ENCODE peak calls at places on chromosomes 6 and 20, in nine cellular contexts. One of them, this sample, is unnamed.
A peak's percentile ranks its signal among the peaks of the same experiment; 100 is the strongest.

GRCh38 chr6:22601941-22602340 is 32.6 kb downstream of the HDGFL1 start:
- DNase-seq in G401: peak; percentile 13
- DNase-seq in NCI-H748 treated with DMSO at 0.1 percent for 48 hours: no peak
- DNase-seq in amygdala: no peak
- DNase-seq in NCI-H774: no peak
- DNase-seq in uterus: no peak
- DNase-seq in mucosa of descending colon: no peak
- DNase-seq in retina: no peak
- DNase-seq in transverse colon: no peak
- DNase-seq in this sample: no peak

GRCh38 chr6:12009180-12009748 is 2.8 kb upstream of the HIVEP1 start:
- DNase-seq in uterus: no peak
- DNase-seq in NCI-H748 treated with DMSO at 0.1 percent for 48 hours: no peak
- DNase-seq in amygdala: no peak
- DNase-seq in NCI-H774: no peak
- DNase-seq in mucosa of descending colon: no peak
- DNase-seq in transverse colon: no peak
- DNase-seq in retina: peak; percentile 54
- DNase-seq in G401: peak; percentile 9
- DNase-seq in this sample: no peak

GRCh38 chr20:341682-342081 is 5.2 kb upstream of the NRSN2 start:
- DNase-seq in NCI-H748 treated with DMSO at 0.1 percent for 48 hours: no peak
- DNase-seq in G401: no peak
- DNase-seq in transverse colon: no peak
- DNase-seq in NCI-H774: no peak
- DNase-seq in mucosa of descending colon: no peak
- DNase-seq in amygdala: no peak
- DNase-seq in retina: no peak
- DNase-seq in uterus: no peak
- DNase-seq in this sample: peak; percentile 22

GRCh38 chr6:29442670-29443184 is 3.6 kb downstream of the OR10C1 start:
- DNase-seq in G401: no peak
- DNase-seq in mucosa of descending colon: no peak
- DNase-seq in uterus: no peak
- DNase-seq in transverse colon: no peak
- DNase-seq in NCI-H774: no peak
- DNase-seq in retina: no peak
- DNase-seq in NCI-H748 treated with DMSO at 0.1 percent for 48 hours: no peak
- DNase-seq in amygdala: no peak
- DNase-seq in this sample: no peak

GRCh38 chr6:113805167-113805835 is 51.8 kb upstream of the MARCKS start:
- DNase-seq in NCI-H748 treated with DMSO at 0.1 percent for 48 hours: no peak
- DNase-seq in retina: no peak
- DNase-seq in transverse colon: no peak
- DNase-seq in amygdala: no peak
- DNase-seq in G401: no peak
- DNase-seq in mucosa of descending colon: no peak
- DNase-seq in uterus: no peak
- DNase-seq in NCI-H774: peak; percentile 34
- DNase-seq in this sample: no peak

GRCh38 chr20:54573838-54574237 is 98.4 kb downstream of the DOK5 start:
- DNase-seq in NCI-H748 treated with DMSO at 0.1 percent for 48 hours: no peak
- DNase-seq in G401: peak; percentile 91
- DNase-seq in retina: no peak
- DNase-seq in mucosa of descending colon: no peak
- DNase-seq in uterus: no peak
- DNase-seq in amygdala: no peak
- DNase-seq in transverse colon: no peak
- DNase-seq in NCI-H774: no peak
- DNase-seq in this sample: no peak

GRCh38 chr20:42179768-42180167 is 561.6 kb upstream of the CHD6 start:
- DNase-seq in G401: no peak
- DNase-seq in NCI-H774: no peak
- DNase-seq in mucosa of descending colon: peak; percentile 2
- DNase-seq in retina: no peak
- DNase-seq in NCI-H748 treated with DMSO at 0.1 percent for 48 hours: no peak
- DNase-seq in uterus: no peak
- DNase-seq in amygdala: no peak
- DNase-seq in transverse colon: no peak
- DNase-seq in this sample: no peak

GRCh38 chr6:14401181-14401745 is 283.7 kb downstream of the CD83 start:
- DNase-seq in NCI-H748 treated with DMSO at 0.1 percent for 48 hours: no peak
- DNase-seq in retina: no peak
- DNase-seq in NCI-H774: no peak
- DNase-seq in amygdala: no peak
- DNase-seq in mucosa of descending colon: no peak
- DNase-seq in transverse colon: no peak
- DNase-seq in G401: no peak
- DNase-seq in uterus: no peak
- DNase-seq in this sample: no peak

GRCh38 chr20:48339147-48339985 is 488.4 kb downstream of the PREX1 start:
- DNase-seq in mucosa of descending colon: peak; percentile 13
- DNase-seq in retina: no peak
- DNase-seq in transverse colon: peak; percentile 22
- DNase-seq in NCI-H774: no peak
- DNase-seq in NCI-H748 treated with DMSO at 0.1 percent for 48 hours: no peak
- DNase-seq in G401: peak; percentile 61
- DNase-seq in uterus: peak; percentile 70
- DNase-seq in amygdala: no peak
- DNase-seq in this sample: no peak

GRCh38 chr6:53440331-53440730 is 91.6 kb upstream of the ELOVL5 start:
- DNase-seq in G401: no peak
- DNase-seq in mucosa of descending colon: no peak
- DNase-seq in NCI-H774: no peak
- DNase-seq in retina: no peak
- DNase-seq in transverse colon: no peak
- DNase-seq in uterus: no peak
- DNase-seq in amygdala: no peak
- DNase-seq in NCI-H748 treated with DMSO at 0.1 percent for 48 hours: no peak
- DNase-seq in this sample: no peak

GRCh38 chr6:42135722-42136121 is 6.7 kb downstream of the C6orf132 start:
- DNase-seq in NCI-H748 treated with DMSO at 0.1 percent for 48 hours: no peak
- DNase-seq in retina: no peak
- DNase-seq in NCI-H774: no peak
- DNase-seq in uterus: no peak
- DNase-seq in transverse colon: no peak
- DNase-seq in G401: no peak
- DNase-seq in amygdala: no peak
- DNase-seq in mucosa of descending colon: no peak
- DNase-seq in this sample: no peak

GRCh38 chr6:129936329-129937165 is 75.4 kb upstream of the TMEM244 start:
- DNase-seq in NCI-H748 treated with DMSO at 0.1 percent for 48 hours: no peak
- DNase-seq in transverse colon: peak; percentile 51
- DNase-seq in retina: peak; percentile 39
- DNase-seq in amygdala: peak; percentile 43
- DNase-seq in NCI-H774: peak; percentile 26
- DNase-seq in G401: peak; percentile 54
- DNase-seq in mucosa of descending colon: peak; percentile 71
- DNase-seq in uterus: no peak
- DNase-seq in this sample: no peak

GRCh38 chr6:167058261-167058660 is 59.1 kb downstream of the CEP43 start:
- DNase-seq in amygdala: no peak
- DNase-seq in uterus: no peak
- DNase-seq in NCI-H774: no peak
- DNase-seq in transverse colon: no peak
- DNase-seq in mucosa of descending colon: no peak
- DNase-seq in NCI-H748 treated with DMSO at 0.1 percent for 48 hours: no peak
- DNase-seq in retina: no peak
- DNase-seq in G401: no peak
- DNase-seq in this sample: no peak

GRCh38 chr6:133026705-133027104 is 212.3 kb downstream of the RPS12 start:
- DNase-seq in retina: no peak
- DNase-seq in NCI-H748 treated with DMSO at 0.1 percent for 48 hours: no peak
- DNase-seq in G401: no peak
- DNase-seq in uterus: no peak
- DNase-seq in mucosa of descending colon: no peak
- DNase-seq in transverse colon: no peak
- DNase-seq in amygdala: no peak
- DNase-seq in NCI-H774: no peak
- DNase-seq in this sample: no peak

GRCh38 chr20:26205350-26205749 is 508.7 kb upstream of the ZNF337 start:
- DNase-seq in NCI-H774: no peak
- DNase-seq in transverse colon: no peak
- DNase-seq in retina: no peak
- DNase-seq in amygdala: no peak
- DNase-seq in G401: no peak
- DNase-seq in mucosa of descending colon: no peak
- DNase-seq in NCI-H748 treated with DMSO at 0.1 percent for 48 hours: no peak
- DNase-seq in uterus: no peak
- DNase-seq in this sample: no peak

GRCh38 chr6:133130863-133131262 is 110.3 kb upstream of the EYA4 start:
- DNase-seq in retina: no peak
- DNase-seq in mucosa of descending colon: no peak
- DNase-seq in NCI-H774: peak; percentile 10
- DNase-seq in transverse colon: no peak
- DNase-seq in amygdala: no peak
- DNase-seq in uterus: peak; percentile 18
- DNase-seq in G401: no peak
- DNase-seq in NCI-H748 treated with DMSO at 0.1 percent for 48 hours: no peak
- DNase-seq in this sample: no peak

GRCh38 chr6:109979033-109979921 is 1.2 kb downstream of the GPR6 start:
- DNase-seq in NCI-H748 treated with DMSO at 0.1 percent for 48 hours: no peak
- DNase-seq in uterus: no peak
- DNase-seq in transverse colon: no peak
- DNase-seq in retina: peak; percentile 70
- DNase-seq in NCI-H774: peak; percentile 63
- DNase-seq in amygdala: peak; percentile 11
- DNase-seq in mucosa of descending colon: no peak
- DNase-seq in G401: peak; percentile 40
- DNase-seq in this sample: peak; percentile 25

GRCh38 chr6:45075246-45075645 is 252.9 kb upstream of the RUNX2 start:
- DNase-seq in NCI-H748 treated with DMSO at 0.1 percent for 48 hours: no peak
- DNase-seq in NCI-H774: no peak
- DNase-seq in mucosa of descending colon: no peak
- DNase-seq in amygdala: no peak
- DNase-seq in uterus: no peak
- DNase-seq in G401: no peak
- DNase-seq in transverse colon: no peak
- DNase-seq in retina: no peak
- DNase-seq in this sample: no peak

GRCh38 chr6:37354526-37355384 is 972 bp downstream of the RNF8 start:
- DNase-seq in amygdala: peak; percentile 19
- DNase-seq in transverse colon: peak; percentile 46
- DNase-seq in NCI-H774: no peak
- DNase-seq in mucosa of descending colon: peak; percentile 42
- DNase-seq in uterus: peak; percentile 34
- DNase-seq in retina: peak; percentile 17
- DNase-seq in G401: peak; percentile 29
- DNase-seq in NCI-H748 treated with DMSO at 0.1 percent for 48 hours: no peak
- DNase-seq in this sample: no peak

GRCh38 chr20:17825949-17826843 is 126.4 kb downstream of the BANF2 start:
- DNase-seq in NCI-H774: no peak
- DNase-seq in transverse colon: no peak
- DNase-seq in retina: no peak
- DNase-seq in amygdala: no peak
- DNase-seq in mucosa of descending colon: no peak
- DNase-seq in G401: no peak
- DNase-seq in NCI-H748 treated with DMSO at 0.1 percent for 48 hours: no peak
- DNase-seq in uterus: no peak
- DNase-seq in this sample: no peak

GRCh38 chr6:52929321-52930164 is 20.0 kb upstream of the GSTA3 start:
- DNase-seq in NCI-H774: peak; percentile 88
- DNase-seq in uterus: no peak
- DNase-seq in retina: no peak
- DNase-seq in transverse colon: no peak
- DNase-seq in amygdala: no peak
- DNase-seq in G401: no peak
- DNase-seq in NCI-H748 treated with DMSO at 0.1 percent for 48 hours: peak; percentile 77
- DNase-seq in mucosa of descending colon: no peak
- DNase-seq in this sample: peak; percentile 82

GRCh38 chr20:35021063-35021462 is 65.4 kb downstream of the MYH7B start:
- DNase-seq in retina: no peak
- DNase-seq in G401: peak; percentile 72
- DNase-seq in NCI-H774: no peak
- DNase-seq in transverse colon: no peak
- DNase-seq in amygdala: no peak
- DNase-seq in mucosa of descending colon: no peak
- DNase-seq in uterus: no peak
- DNase-seq in NCI-H748 treated with DMSO at 0.1 percent for 48 hours: no peak
- DNase-seq in this sample: no peak

GRCh38 chr6:1622220-1622841 is 12.6 kb downstream of the FOXC1 start:
- DNase-seq in transverse colon: no peak
- DNase-seq in retina: peak; percentile 35
- DNase-seq in amygdala: no peak
- DNase-seq in mucosa of descending colon: no peak
- DNase-seq in G401: no peak
- DNase-seq in NCI-H774: no peak
- DNase-seq in uterus: no peak
- DNase-seq in NCI-H748 treated with DMSO at 0.1 percent for 48 hours: no peak
- DNase-seq in this sample: no peak

GRCh38 chr6:155183095-155183494 is 80.7 kb upstream of the CLDN20 start:
- DNase-seq in G401: no peak
- DNase-seq in NCI-H774: no peak
- DNase-seq in NCI-H748 treated with DMSO at 0.1 percent for 48 hours: no peak
- DNase-seq in retina: no peak
- DNase-seq in amygdala: no peak
- DNase-seq in transverse colon: no peak
- DNase-seq in uterus: no peak
- DNase-seq in mucosa of descending colon: no peak
- DNase-seq in this sample: no peak

GRCh38 chr6:150592377-150592995 is 7.2 kb upstream of the PLEKHG1 start:
- DNase-seq in G401: no peak
- DNase-seq in NCI-H748 treated with DMSO at 0.1 percent for 48 hours: no peak
- DNase-seq in amygdala: no peak
- DNase-seq in transverse colon: peak; percentile 34
- DNase-seq in mucosa of descending colon: peak; percentile 53
- DNase-seq in retina: no peak
- DNase-seq in NCI-H774: no peak
- DNase-seq in uterus: no peak
- DNase-seq in this sample: no peak

GRCh38 chr6:134949927-134950326 is at the start of gene ALDH8A1:
- DNase-seq in uterus: no peak
- DNase-seq in amygdala: no peak
- DNase-seq in G401: no peak
- DNase-seq in NCI-H774: no peak
- DNase-seq in retina: no peak
- DNase-seq in transverse colon: no peak
- DNase-seq in mucosa of descending colon: no peak
- DNase-seq in NCI-H748 treated with DMSO at 0.1 percent for 48 hours: no peak
- DNase-seq in this sample: no peak

GRCh38 chr20:36726168-36726567 is 19.7 kb downstream of the NDRG3 start:
- DNase-seq in NCI-H774: no peak
- DNase-seq in amygdala: no peak
- DNase-seq in NCI-H748 treated with DMSO at 0.1 percent for 48 hours: no peak
- DNase-seq in G401: peak; percentile 74
- DNase-seq in mucosa of descending colon: no peak
- DNase-seq in uterus: no peak
- DNase-seq in transverse colon: no peak
- DNase-seq in retina: no peak
- DNase-seq in this sample: no peak

GRCh38 chr6:84575264-84575663 is 189.1 kb downstream of the TBX18 start:
- DNase-seq in retina: no peak
- DNase-seq in uterus: no peak
- DNase-seq in transverse colon: no peak
- DNase-seq in G401: no peak
- DNase-seq in mucosa of descending colon: no peak
- DNase-seq in NCI-H748 treated with DMSO at 0.1 percent for 48 hours: peak; percentile 57
- DNase-seq in amygdala: no peak
- DNase-seq in NCI-H774: peak; percentile 16
- DNase-seq in this sample: peak; percentile 6

GRCh38 chr20:50980851-50981713 is 22.5 kb downstream of the MOCS3 start:
- DNase-seq in NCI-H748 treated with DMSO at 0.1 percent for 48 hours: peak; percentile 11
- DNase-seq in NCI-H774: peak; percentile 28
- DNase-seq in mucosa of descending colon: peak; percentile 68
- DNase-seq in uterus: peak; percentile 44
- DNase-seq in retina: peak; percentile 67
- DNase-seq in transverse colon: peak; percentile 55
- DNase-seq in amygdala: peak; percentile 41
- DNase-seq in G401: peak; percentile 62
- DNase-seq in this sample: peak; percentile 35

GRCh38 chr6:66926060-66926459 is 1219.0 kb upstream of the EYS start:
- DNase-seq in transverse colon: no peak
- DNase-seq in mucosa of descending colon: no peak
- DNase-seq in NCI-H748 treated with DMSO at 0.1 percent for 48 hours: no peak
- DNase-seq in NCI-H774: no peak
- DNase-seq in G401: no peak
- DNase-seq in retina: no peak
- DNase-seq in amygdala: no peak
- DNase-seq in uterus: no peak
- DNase-seq in this sample: peak; percentile 15

GRCh38 chr6:3977875-3978711 is 100.8 kb downstream of the FAM217A start:
- DNase-seq in NCI-H774: no peak
- DNase-seq in mucosa of descending colon: peak; percentile 49
- DNase-seq in amygdala: peak; percentile 7
- DNase-seq in G401: peak; percentile 39
- DNase-seq in transverse colon: peak; percentile 9
- DNase-seq in retina: peak; percentile 50
- DNase-seq in NCI-H748 treated with DMSO at 0.1 percent for 48 hours: no peak
- DNase-seq in uterus: peak; percentile 39
- DNase-seq in this sample: no peak